ENCODE peak calls at places on chromosomes 12 and 14, in four cellular contexts. X, O, H and L are unnamed samples.

GRCh38 chr12:16121953-16122352 is 155.5 kb downstream of the SLC15A5 start:
- DNase-seq in H (no peak), O (no peak), X (no peak), L (no peak)

GRCh38 chr14:38137005-38137404 is 70.7 kb upstream of the SSTR1 start:
- DNase-seq in H (no peak), O (no peak), X (no peak), L (no peak)

GRCh38 chr12:3155710-3156386 is 78.7 kb downstream of the TSPAN9 start:
- DNase-seq in H (no peak), X (no peak), O (no peak), L (no peak)

GRCh38 chr14:95523818-95524448 is 7.5 kb upstream of the SYNE3 start:
- DNase-seq in X (no peak), O (no peak), H (no peak), L (peak)

GRCh38 chr12:53538209-53538689 is 31.0 kb upstream of the NPFF start:
- DNase-seq in X (no peak), H (no peak), O (no peak), L (no peak)

GRCh38 chr14:36582874-36583241 is 444 bp upstream of the NKX2-8 start:
- DNase-seq in O (no peak), X (no peak), H (no peak), L (no peak)

GRCh38 chr12:120479458-120479857 is 9.9 kb upstream of the SRSF9 start:
- DNase-seq in H (no peak), O (no peak), X (no peak), L (no peak)

GRCh38 chr12:104573-105081 is 38.1 kb downstream of the IQSEC3 start:
- DNase-seq in H (no peak), O (peak), X (peak), L (peak)

GRCh38 chr14:34826661-34827060 is 48.5 kb downstream of the BAZ1A start:
- DNase-seq in X (no peak), O (no peak), H (no peak), L (no peak)

GRCh38 chr14:64971890-64972785 is at the start of gene RAB15:
- DNase-seq in X (peak), O (no peak), H (no peak), L (peak)

GRCh38 chr14:89899917-89900680 is 54.4 kb downstream of the EFCAB11 start:
- DNase-seq in X (no peak), H (no peak), O (peak), L (peak)

GRCh38 chr12:28767836-28768348 is 381.2 kb upstream of the FAR2 start:
- DNase-seq in H (no peak), X (no peak), O (no peak), L (no peak)

GRCh38 chr14:58167057-58167456 is 15.0 kb upstream of the ARMH4 start:
- DNase-seq in X (no peak), O (no peak), H (no peak), L (no peak)

GRCh38 chr12:85405781-85406522 is 125.9 kb downstream of the ALX1 start:
- DNase-seq in X (no peak), H (no peak), O (no peak), L (no peak)

GRCh38 chr14:103353391-103353790 is 19.4 kb downstream of the EIF5 start:
- DNase-seq in X (no peak), H (no peak), O (no peak), L (peak)

GRCh38 chr14:85856430-85856829 is 326.5 kb downstream of the FLRT2 start:
- DNase-seq in X (no peak), H (no peak), O (no peak), L (peak)

GRCh38 chr14:47821134-47821533 is 145.7 kb upstream of the MDGA2 start:
- DNase-seq in O (no peak), H (no peak), X (no peak), L (no peak)

GRCh38 chr14:30864934-30865333 is 9.4 kb upstream of the COCH start:
- DNase-seq in O (no peak), X (no peak), H (no peak), L (no peak)

GRCh38 chr14:102233081-102233480 is 71.9 kb downstream of the MOK start:
- DNase-seq in X (no peak), O (no peak), H (no peak), L (no peak)

GRCh38 chr12:26748741-26749431 is 84.1 kb downstream of the ITPR2 start:
- DNase-seq in X (peak), O (no peak), H (no peak), L (no peak)

GRCh38 chr14:24612186-24612585 is 2.7 kb upstream of the GZMH start:
- DNase-seq in O (no peak), X (no peak), H (no peak), L (no peak)